ENCODE peak calls at places on chromosomes 2 and 18, in ten cellular contexts. O is astrocyte of the spinal cord, B is ovary, Q is bronchial epithelial cell, R is MCF 10A, I is foreskin fibroblast, U is A549, Y is pancreas, J is BE2C, W is GM12865. T is an unnamed sample.

GRCh38 chr2:178317807-178318206 is 123.5 kb downstream of the OSBPL6 start:
- DNase-seq in J (no peak), R (no peak), O (no peak), W (no peak), Q (no peak), Y (no peak), B (no peak), U (no peak), I (no peak), T (no peak)

GRCh38 chr18:73235491-73235890 is 367.7 kb upstream of the NETO1 start:
- DNase-seq in U (peak), Q (peak), B (no peak), W (peak), Y (no peak), R (peak), O (peak), I (peak), J (no peak), T (no peak)

GRCh38 chr2:221042926-221043325 is 529.2 kb downstream of the EPHA4 start:
- DNase-seq in R (no peak), B (no peak), J (no peak), O (no peak), Q (no peak), I (no peak), U (no peak), W (no peak), Y (no peak), T (no peak)

GRCh38 chr2:163812926-163813520 is 77.2 kb upstream of the FIGN start:
- DNase-seq in B (no peak), J (no peak), Y (no peak), O (peak), Q (peak), I (no peak), R (no peak), U (no peak), W (no peak), T (no peak)

GRCh38 chr2:158089322-158089721 is 12.4 kb upstream of the UPP2 start:
- DNase-seq in Q (no peak), B (no peak), O (no peak), R (no peak), Y (no peak), J (no peak), U (no peak), I (no peak), W (no peak), T (no peak)

GRCh38 chr18:5542393-5543035 is 1.3 kb downstream of the EPB41L3 start:
- DNase-seq in R (no peak), Q (no peak), I (no peak), W (no peak), B (peak), Y (no peak), U (no peak), O (peak), J (no peak), T (no peak)

GRCh38 chr2:135831180-135831812 is 5.7 kb downstream of the LCT start:
- DNase-seq in I (no peak), W (no peak), Q (no peak), B (no peak), U (no peak), R (no peak), J (peak), Y (no peak), O (no peak), T (no peak)

GRCh38 chr2:150228936-150229335 is 258.5 kb downstream of the RND3 start:
- DNase-seq in I (peak), J (no peak), Y (no peak), B (no peak), R (no peak), Q (peak), U (no peak), O (no peak), W (no peak), T (no peak)

GRCh38 chr2:111176388-111176787 is 55.7 kb downstream of the BCL2L11 start:
- DNase-seq in O (no peak), J (no peak), Q (no peak), Y (peak), I (no peak), W (no peak), U (no peak), R (peak), B (no peak), T (no peak)

GRCh38 chr2:113979172-113980128 is 89.6 kb downstream of the ACTR3 start:
- DNase-seq in B (peak), O (no peak), Y (no peak), U (no peak), J (peak), Q (no peak), I (no peak), W (peak), R (no peak), T (no peak)

GRCh38 chr2:234770081-234770506 is 181.7 kb upstream of the SH3BP4 start:
- DNase-seq in W (no peak), J (peak), R (no peak), O (peak), I (no peak), Y (no peak), B (peak), Q (no peak), U (no peak), T (no peak)

GRCh38 chr2:216500572-216500971 is 1.9 kb downstream of the RPL37A start:
- DNase-seq in R (no peak), Q (no peak), O (no peak), J (no peak), I (no peak), W (no peak), Y (no peak), B (no peak), U (no peak), T (no peak)

GRCh38 chr2:25177369-25177641 is 8.9 kb upstream of the POMC start:
- DNase-seq in W (no peak), Q (no peak), U (no peak), Y (no peak), I (no peak), O (no peak), J (no peak), R (no peak), B (no peak), T (no peak)

GRCh38 chr2:168705534-168706470 is 96.6 kb upstream of the NOSTRIN start:
- DNase-seq in Q (peak), J (no peak), Y (peak), W (peak), B (no peak), I (peak), U (peak), O (peak), R (peak), T (no peak)

GRCh38 chr2:188786368-188786781 is 187.8 kb upstream of the COL3A1 start:
- DNase-seq in W (no peak), Q (peak), I (peak), U (no peak), Y (no peak), J (no peak), R (peak), O (peak), B (no peak), T (no peak)

GRCh38 chr2:109272461-109272860 is 143.5 kb downstream of the SH3RF3 start:
- DNase-seq in B (no peak), U (no peak), Q (no peak), J (no peak), I (no peak), R (no peak), W (no peak), O (no peak), Y (no peak), T (no peak)

GRCh38 chr2:8190279-8190678 is 491.6 kb upstream of the ID2 start:
- DNase-seq in I (no peak), Q (no peak), U (no peak), Y (no peak), W (no peak), O (no peak), B (no peak), J (no peak), R (no peak), T (no peak)

GRCh38 chr2:180125245-180125962 is 118.3 kb upstream of the CWC22 start:
- DNase-seq in I (peak), O (peak), Y (peak), R (peak), U (peak), B (peak), Q (peak), W (peak), J (peak), T (no peak)

GRCh38 chr2:43154685-43155084 is 71.7 kb downstream of the ZFP36L2 start:
- DNase-seq in I (no peak), W (no peak), R (no peak), J (no peak), Q (no peak), Y (no peak), O (no peak), U (no peak), B (no peak), T (no peak)

GRCh38 chr18:5630057-5630765 is 86.4 kb upstream of the EPB41L3 start:
- DNase-seq in I (peak), R (no peak), J (peak), U (peak), Q (peak), B (no peak), Y (peak), O (peak), W (peak), T (peak)

GRCh38 chr18:62944454-62944853 is 229.1 kb downstream of the PHLPP1 start:
- DNase-seq in B (no peak), I (no peak), O (no peak), U (no peak), W (peak), R (no peak), Q (no peak), J (no peak), Y (no peak), T (no peak)

GRCh38 chr2:227774011-227774624 is 28.4 kb downstream of the SCYGR8 start:
- DNase-seq in W (peak), Y (no peak), O (no peak), U (no peak), I (no peak), B (no peak), R (no peak), Q (no peak), J (no peak), T (no peak)

GRCh38 chr2:200422532-200423262 is 87.2 kb downstream of the KCTD18 start:
- DNase-seq in I (no peak), J (no peak), O (no peak), U (no peak), Q (no peak), B (no peak), W (no peak), R (no peak), Y (no peak), T (no peak)
- TF ChIP-seq CTCF in I (peak), J (peak), O (peak), U (peak), Q (no peak), B (no peak), W (no peak), R (no peak), Y (no peak), T (peak)

GRCh38 chr2:50476174-50476573 is 555.8 kb downstream of the NRXN1 start:
- DNase-seq in O (no peak), Q (peak), W (no peak), Y (no peak), R (peak), J (no peak), B (no peak), I (no peak), U (no peak), T (no peak)
- TF ChIP-seq CTCF in O (no peak), Q (peak), W (peak), Y (no peak), R (no peak), J (peak), B (no peak), I (no peak), U (no peak), T (peak)

DNA sequence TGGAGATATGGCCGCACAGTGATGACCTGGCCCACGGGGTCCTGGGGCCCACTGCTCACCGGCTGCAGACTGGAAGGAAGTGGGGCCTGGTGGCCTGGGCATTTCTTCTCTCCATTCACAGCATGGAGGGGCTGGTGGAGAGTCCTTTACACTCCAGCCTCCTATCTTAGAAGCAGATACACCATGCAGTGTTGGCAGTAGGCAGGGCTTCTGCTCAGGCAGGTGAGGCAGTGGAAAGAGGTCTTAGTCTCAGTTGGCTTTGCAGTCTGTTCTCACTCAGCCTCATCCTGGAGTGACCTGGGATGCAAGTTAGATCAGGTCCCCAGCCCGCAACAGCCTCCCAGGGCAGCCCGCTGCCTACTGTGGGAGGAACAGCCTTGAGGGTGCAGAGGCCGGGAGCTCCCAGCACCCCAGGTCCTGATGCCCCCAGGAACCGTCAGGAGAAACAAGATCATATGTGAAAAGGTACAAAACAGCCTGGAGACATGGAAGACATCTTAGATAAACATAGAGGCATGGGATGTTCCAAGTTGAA is 45.8 kb upstream of the OTOS start:
- DNase-seq in W (no peak), J (no peak), U (no peak), Y (no peak), I (no peak), B (no peak), Q (no peak), O (no peak), R (no peak), T (no peak)
- TF ChIP-seq CTCF in W (no peak), J (no peak), U (no peak), Y (no peak), I (no peak), B (no peak), Q (no peak), O (no peak), R (no peak), T (no peak)

GRCh38 chr2:159185401-159186130 is 100.9 kb downstream of the WDSUB1 start:
- DNase-seq in Q (peak), W (peak), J (peak), O (peak), B (no peak), R (peak), I (no peak), Y (no peak), U (peak), T (no peak)
- TF ChIP-seq CTCF in Q (peak), W (peak), J (peak), O (peak), B (no peak), R (peak), I (peak), Y (no peak), U (peak), T (peak)

DNA sequence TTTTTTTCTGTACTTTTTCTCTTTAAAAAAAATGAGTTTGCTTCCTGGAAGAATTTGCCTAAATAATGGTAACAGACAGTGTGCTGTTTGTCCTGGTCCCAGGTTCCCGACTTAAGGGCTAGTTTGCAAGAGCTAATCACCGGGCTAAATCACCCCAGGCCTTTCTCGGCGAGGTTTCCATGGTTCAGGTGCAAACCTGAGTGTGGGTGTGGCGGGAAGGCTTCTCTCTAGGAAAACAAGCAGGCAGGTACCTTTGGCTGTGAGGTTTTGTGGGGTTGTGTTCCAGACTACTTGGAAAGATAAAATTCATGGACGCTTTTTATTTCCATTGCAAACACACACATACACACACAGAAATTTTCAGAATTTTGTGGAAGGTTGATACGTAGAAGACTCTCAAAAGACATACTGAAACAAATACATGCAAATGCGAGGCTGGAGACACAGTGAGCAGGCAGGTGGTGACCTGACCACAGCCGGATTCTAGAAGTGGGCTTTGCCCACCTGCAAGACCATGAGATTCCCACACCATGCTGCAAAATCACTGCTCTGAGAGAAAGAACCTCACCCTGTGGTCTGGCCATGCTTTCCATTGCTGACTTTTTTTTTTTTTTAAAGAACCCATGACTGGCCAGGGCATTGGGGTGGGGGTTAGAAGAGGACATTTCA is 815 bp downstream of the CNDP1 start:
- DNase-seq in J (no peak), W (peak), I (no peak), B (no peak), R (no peak), U (no peak), Q (no peak), Y (no peak), O (no peak), T (no peak)
- TF ChIP-seq CTCF in J (no peak), W (no peak), I (no peak), B (no peak), R (no peak), U (no peak), Q (no peak), Y (no peak), O (no peak), T (no peak)

GRCh38 chr2:86037141-86037794 is 68.4 kb downstream of the POLR1A start:
- DNase-seq in O (peak), B (peak), Y (peak), R (no peak), J (no peak), W (no peak), U (no peak), I (peak), Q (peak), T (no peak)

GRCh38 chr2:86037795-86038192 is 67.9 kb downstream of the POLR1A start:
- DNase-seq in I (no peak), W (no peak), Y (no peak), J (no peak), B (no peak), O (no peak), Q (no peak), R (no peak), U (no peak), T (no peak)

GRCh38 chr2:86035371-86035882 is 70.3 kb downstream of the POLR1A start:
- DNase-seq in B (peak), Q (peak), U (no peak), J (no peak), W (no peak), I (no peak), R (no peak), Y (no peak), O (no peak), T (no peak)

GRCh38 chr2:86036790-86037138 is 68.9 kb downstream of the POLR1A start:
- DNase-seq in O (no peak), U (no peak), Q (no peak), Y (no peak), R (no peak), I (no peak), B (peak), J (no peak), W (no peak), T (no peak)

GRCh38 chr2:86035883-86036789 is 69.5 kb downstream of the POLR1A start:
- DNase-seq in Q (peak), W (peak), R (peak), U (no peak), I (peak), J (no peak), Y (peak), O (peak), B (peak), T (no peak)
- TF ChIP-seq CTCF in Q (peak), W (peak), R (no peak), U (no peak), I (peak), J (no peak), Y (no peak), O (peak), B (no peak), T (peak)